ENCODE peak calls at places on chromosomes 5 and 9, in nine cellular contexts. One of them, this sample, is unnamed.

GRCh38 chr5:54524704-54525103 is 7.1 kb downstream of the SNX18 start:
- DNase-seq in choroid plexus epithelial cell: peak
- DNase-seq in A549: no peak
- DNase-seq in uterus: no peak
- DNase-seq in mesothelial cell of epicardium: no peak
- DNase-seq in nephron progenitor cell: no peak
- DNase-seq in fibroblast of mammary gland: no peak
- DNase-seq in A673: no peak
- DNase-seq in body of pancreas: peak
- DNase-seq in this sample: no peak

GRCh38 chr9:14766299-14766698 is 43.8 kb upstream of the CER1 start:
- DNase-seq in nephron progenitor cell: no peak
- DNase-seq in body of pancreas: no peak
- DNase-seq in A549: no peak
- DNase-seq in A673: no peak
- DNase-seq in fibroblast of mammary gland: no peak
- DNase-seq in uterus: no peak
- DNase-seq in choroid plexus epithelial cell: no peak
- DNase-seq in mesothelial cell of epicardium: no peak
- DNase-seq in this sample: peak

GRCh38 chr9:8660383-8660782 is 860.8 kb upstream of the DMAC1 start:
- DNase-seq in body of pancreas: peak
- DNase-seq in nephron progenitor cell: no peak
- DNase-seq in fibroblast of mammary gland: peak
- DNase-seq in A673: no peak
- DNase-seq in choroid plexus epithelial cell: peak
- DNase-seq in mesothelial cell of epicardium: no peak
- DNase-seq in A549: no peak
- DNase-seq in uterus: peak
- DNase-seq in this sample: no peak

GRCh38 chr9:125343518-125344284 is 82.1 kb downstream of the GAPVD1 start:
- DNase-seq in choroid plexus epithelial cell: peak
- DNase-seq in uterus: no peak
- DNase-seq in A549: peak
- DNase-seq in fibroblast of mammary gland: peak
- DNase-seq in body of pancreas: no peak
- DNase-seq in A673: peak
- DNase-seq in nephron progenitor cell: no peak
- DNase-seq in mesothelial cell of epicardium: no peak
- DNase-seq in this sample: peak

GRCh38 chr9:87285183-87285582 is 212.5 kb upstream of the DAPK1 start:
- DNase-seq in A673: peak
- DNase-seq in fibroblast of mammary gland: no peak
- DNase-seq in body of pancreas: peak
- DNase-seq in uterus: no peak
- DNase-seq in nephron progenitor cell: no peak
- DNase-seq in choroid plexus epithelial cell: peak
- DNase-seq in A549: no peak
- DNase-seq in mesothelial cell of epicardium: peak
- DNase-seq in this sample: no peak

GRCh38 chr9:110835859-110836271 is 167.3 kb downstream of the MUSK start:
- DNase-seq in uterus: no peak
- DNase-seq in mesothelial cell of epicardium: no peak
- DNase-seq in nephron progenitor cell: no peak
- DNase-seq in body of pancreas: no peak
- DNase-seq in fibroblast of mammary gland: peak
- DNase-seq in choroid plexus epithelial cell: no peak
- DNase-seq in A549: no peak
- DNase-seq in A673: no peak
- DNase-seq in this sample: peak

GRCh38 chr5:139215176-139215975 is 17.2 kb upstream of the SIL1 start:
- DNase-seq in uterus: no peak
- DNase-seq in mesothelial cell of epicardium: no peak
- DNase-seq in fibroblast of mammary gland: no peak
- DNase-seq in nephron progenitor cell: no peak
- DNase-seq in A673: peak
- DNase-seq in body of pancreas: no peak
- DNase-seq in A549: no peak
- DNase-seq in choroid plexus epithelial cell: peak
- DNase-seq in this sample: no peak

GRCh38 chr9:115261656-115262081 is 143.7 kb upstream of the TNC start:
- DNase-seq in A673: no peak
- DNase-seq in nephron progenitor cell: no peak
- DNase-seq in fibroblast of mammary gland: peak
- DNase-seq in A549: peak
- DNase-seq in mesothelial cell of epicardium: no peak
- DNase-seq in choroid plexus epithelial cell: no peak
- DNase-seq in uterus: no peak
- DNase-seq in body of pancreas: no peak
- DNase-seq in this sample: peak

GRCh38 chr5:101686541-101686940 is 609.5 kb downstream of the SLCO4C1 start:
- DNase-seq in body of pancreas: no peak
- DNase-seq in fibroblast of mammary gland: no peak
- DNase-seq in A673: no peak
- DNase-seq in choroid plexus epithelial cell: no peak
- DNase-seq in mesothelial cell of epicardium: no peak
- DNase-seq in A549: no peak
- DNase-seq in uterus: no peak
- DNase-seq in nephron progenitor cell: no peak
- DNase-seq in this sample: no peak

GRCh38 chr9:93657331-93658111 is 81.1 kb downstream of the PHF2 start:
- DNase-seq in mesothelial cell of epicardium: no peak
- DNase-seq in uterus: no peak
- DNase-seq in A549: no peak
- DNase-seq in choroid plexus epithelial cell: no peak
- DNase-seq in body of pancreas: no peak
- DNase-seq in nephron progenitor cell: no peak
- DNase-seq in fibroblast of mammary gland: no peak
- DNase-seq in A673: no peak
- DNase-seq in this sample: no peak

GRCh38 chr5:45695011-45695667 is 1.0 kb downstream of the HCN1 start:
- DNase-seq in mesothelial cell of epicardium: no peak
- DNase-seq in choroid plexus epithelial cell: no peak
- DNase-seq in A549: no peak
- DNase-seq in nephron progenitor cell: peak
- DNase-seq in uterus: no peak
- DNase-seq in body of pancreas: no peak
- DNase-seq in A673: peak
- DNase-seq in fibroblast of mammary gland: no peak
- DNase-seq in this sample: no peak

GRCh38 chr9:91777437-91777836 is 172.6 kb downstream of the ROR2 start:
- DNase-seq in choroid plexus epithelial cell: peak
- DNase-seq in uterus: no peak
- DNase-seq in A549: no peak
- DNase-seq in mesothelial cell of epicardium: no peak
- DNase-seq in A673: no peak
- DNase-seq in body of pancreas: no peak
- DNase-seq in nephron progenitor cell: no peak
- DNase-seq in fibroblast of mammary gland: peak
- DNase-seq in this sample: peak

GRCh38 chr5:75510417-75510835 is 1.0 kb downstream of the CERT1 start:
- DNase-seq in A549: no peak
- DNase-seq in mesothelial cell of epicardium: no peak
- DNase-seq in uterus: no peak
- DNase-seq in body of pancreas: peak
- DNase-seq in A673: no peak
- DNase-seq in choroid plexus epithelial cell: peak
- DNase-seq in fibroblast of mammary gland: peak
- DNase-seq in nephron progenitor cell: no peak
- DNase-seq in this sample: peak

GRCh38 chr5:14475013-14475412 is 106.6 kb upstream of the OTULINL start:
- DNase-seq in choroid plexus epithelial cell: no peak
- DNase-seq in A673: no peak
- DNase-seq in uterus: no peak
- DNase-seq in body of pancreas: no peak
- DNase-seq in mesothelial cell of epicardium: no peak
- DNase-seq in A549: no peak
- DNase-seq in fibroblast of mammary gland: no peak
- DNase-seq in nephron progenitor cell: no peak
- DNase-seq in this sample: no peak

GRCh38 chr5:125203039-125203438 is 456.6 kb upstream of the ZNF608 start:
- DNase-seq in uterus: no peak
- DNase-seq in choroid plexus epithelial cell: no peak
- DNase-seq in A673: no peak
- DNase-seq in fibroblast of mammary gland: no peak
- DNase-seq in mesothelial cell of epicardium: no peak
- DNase-seq in A549: no peak
- DNase-seq in nephron progenitor cell: no peak
- DNase-seq in body of pancreas: no peak
- DNase-seq in this sample: no peak

DNA sequence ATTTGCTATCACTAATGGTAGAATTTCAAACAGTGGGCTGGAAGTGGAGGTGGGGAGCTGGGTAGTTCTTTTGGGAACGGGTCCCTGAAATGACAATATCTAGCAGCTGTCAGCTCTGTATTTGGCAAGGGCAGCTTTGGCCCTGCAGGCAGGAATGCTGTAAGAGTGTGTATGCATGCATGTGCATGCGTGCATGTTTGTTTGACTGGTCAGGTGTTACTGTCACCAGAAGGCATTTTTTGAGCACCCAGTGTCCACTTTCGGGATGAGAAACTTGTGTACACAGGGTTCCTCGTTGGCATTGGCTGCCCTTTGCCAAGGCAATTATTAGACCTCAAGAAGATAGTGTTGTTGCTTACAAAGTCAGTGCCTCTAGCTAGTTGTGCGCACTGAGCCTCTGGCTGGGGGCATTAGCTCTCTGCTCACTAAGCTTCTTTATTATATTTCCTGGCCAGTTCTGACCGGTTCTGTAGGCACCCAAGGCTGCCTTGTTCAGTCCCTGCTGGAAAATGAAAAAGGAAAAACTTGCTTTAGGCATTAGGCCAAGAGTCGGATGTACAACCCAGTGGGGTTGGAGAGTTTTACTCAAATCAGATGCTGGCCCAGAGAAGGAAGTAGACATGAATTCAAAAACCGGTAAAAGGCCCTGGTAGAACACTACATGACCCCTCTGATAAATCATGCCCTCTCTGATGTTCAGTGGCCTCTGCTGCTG is 2.0 kb downstream of the CYFIP2 start:
- DNase-seq in A549: no peak
- DNase-seq in A673: no peak
- DNase-seq in body of pancreas: no peak
- DNase-seq in mesothelial cell of epicardium: no peak
- DNase-seq in uterus: no peak
- DNase-seq in nephron progenitor cell: no peak
- DNase-seq in fibroblast of mammary gland: no peak
- DNase-seq in choroid plexus epithelial cell: no peak
- DNase-seq in this sample: no peak
- TF ChIP-seq CTCF in A549: no peak
- TF ChIP-seq CTCF in A673: no peak
- TF ChIP-seq CTCF in body of pancreas: no peak
- TF ChIP-seq CTCF in mesothelial cell of epicardium: no peak
- TF ChIP-seq CTCF in uterus: no peak
- TF ChIP-seq CTCF in nephron progenitor cell: no peak
- TF ChIP-seq CTCF in fibroblast of mammary gland: no peak
- TF ChIP-seq CTCF in choroid plexus epithelial cell: peak
- TF ChIP-seq CTCF in this sample: peak

GRCh38 chr5:141388661-141389060 is 1.2 kb downstream of the PCDHGB4 start:
- DNase-seq in body of pancreas: no peak
- DNase-seq in uterus: no peak
- DNase-seq in A673: no peak
- DNase-seq in fibroblast of mammary gland: no peak
- DNase-seq in nephron progenitor cell: no peak
- DNase-seq in choroid plexus epithelial cell: no peak
- DNase-seq in A549: no peak
- DNase-seq in mesothelial cell of epicardium: no peak
- DNase-seq in this sample: no peak

GRCh38 chr5:141398608-141399007 is 861 bp downstream of the PCDHGB5 start:
- DNase-seq in uterus: no peak
- DNase-seq in body of pancreas: no peak
- DNase-seq in mesothelial cell of epicardium: no peak
- DNase-seq in A549: no peak
- DNase-seq in nephron progenitor cell: no peak
- DNase-seq in A673: no peak
- DNase-seq in choroid plexus epithelial cell: no peak
- DNase-seq in fibroblast of mammary gland: no peak
- DNase-seq in this sample: no peak

GRCh38 chr5:141389153-141390042 is 1.9 kb downstream of the PCDHGB4 start:
- DNase-seq in fibroblast of mammary gland: no peak
- DNase-seq in uterus: no peak
- DNase-seq in A673: no peak
- DNase-seq in A549: no peak
- DNase-seq in mesothelial cell of epicardium: no peak
- DNase-seq in nephron progenitor cell: no peak
- DNase-seq in body of pancreas: no peak
- DNase-seq in choroid plexus epithelial cell: no peak
- DNase-seq in this sample: no peak

GRCh38 chr5:141393267-141393666 is 834 bp downstream of the PCDHGA8 start:
- DNase-seq in mesothelial cell of epicardium: no peak
- DNase-seq in fibroblast of mammary gland: no peak
- DNase-seq in choroid plexus epithelial cell: no peak
- DNase-seq in nephron progenitor cell: no peak
- DNase-seq in body of pancreas: no peak
- DNase-seq in uterus: no peak
- DNase-seq in A673: no peak
- DNase-seq in A549: no peak
- DNase-seq in this sample: no peak

GRCh38 chr5:141392429-141393198 is at the start of gene PCDHGA8:
- DNase-seq in nephron progenitor cell: no peak
- DNase-seq in choroid plexus epithelial cell: peak
- DNase-seq in A549: peak
- DNase-seq in uterus: no peak
- DNase-seq in mesothelial cell of epicardium: no peak
- DNase-seq in A673: peak
- DNase-seq in fibroblast of mammary gland: peak
- DNase-seq in body of pancreas: no peak
- DNase-seq in this sample: no peak
- TF ChIP-seq CTCF in nephron progenitor cell: no peak
- TF ChIP-seq CTCF in choroid plexus epithelial cell: peak
- TF ChIP-seq CTCF in A549: no peak
- TF ChIP-seq CTCF in uterus: no peak
- TF ChIP-seq CTCF in mesothelial cell of epicardium: no peak
- TF ChIP-seq CTCF in A673: peak
- TF ChIP-seq CTCF in fibroblast of mammary gland: peak
- TF ChIP-seq CTCF in body of pancreas: no peak
- TF ChIP-seq CTCF in this sample: peak

GRCh38 chr5:150302301-150303069 is at the start of gene ARSI:
- DNase-seq in body of pancreas: peak
- DNase-seq in choroid plexus epithelial cell: peak
- DNase-seq in A549: peak
- DNase-seq in mesothelial cell of epicardium: peak
- DNase-seq in fibroblast of mammary gland: peak
- DNase-seq in A673: no peak
- DNase-seq in nephron progenitor cell: peak
- DNase-seq in uterus: peak
- DNase-seq in this sample: no peak
- TF ChIP-seq CTCF in body of pancreas: no peak
- TF ChIP-seq CTCF in choroid plexus epithelial cell: no peak
- TF ChIP-seq CTCF in A549: peak
- TF ChIP-seq CTCF in mesothelial cell of epicardium: no peak
- TF ChIP-seq CTCF in fibroblast of mammary gland: no peak
- TF ChIP-seq CTCF in A673: no peak
- TF ChIP-seq CTCF in nephron progenitor cell: no peak
- TF ChIP-seq CTCF in uterus: no peak
- TF ChIP-seq CTCF in this sample: peak

DNA sequence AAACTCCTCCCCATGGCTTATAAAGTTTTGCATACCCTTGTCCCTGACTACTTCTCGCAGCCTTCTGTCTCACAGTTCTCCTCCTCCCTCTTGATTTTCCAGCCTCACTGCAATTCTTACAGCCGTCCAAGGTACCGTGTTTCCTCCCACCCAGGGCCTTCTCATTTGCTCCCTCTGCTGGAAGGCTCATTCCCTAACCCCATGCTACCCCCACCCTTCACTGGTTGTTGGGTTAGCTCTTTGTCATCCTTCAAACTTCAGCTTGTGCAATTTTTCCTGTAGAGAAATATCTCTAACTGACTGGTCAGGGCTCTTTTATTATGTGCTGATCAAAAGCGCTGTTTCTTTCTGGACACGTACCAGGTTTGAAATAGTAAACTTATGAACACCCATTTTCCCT is 329.2 kb downstream of the EBF1 start:
- DNase-seq in choroid plexus epithelial cell: peak
- DNase-seq in A549: peak
- DNase-seq in mesothelial cell of epicardium: no peak
- DNase-seq in nephron progenitor cell: no peak
- DNase-seq in uterus: no peak
- DNase-seq in A673: peak
- DNase-seq in fibroblast of mammary gland: peak
- DNase-seq in body of pancreas: no peak
- DNase-seq in this sample: no peak
- TF ChIP-seq CTCF in choroid plexus epithelial cell: peak
- TF ChIP-seq CTCF in A549: peak
- TF ChIP-seq CTCF in mesothelial cell of epicardium: no peak
- TF ChIP-seq CTCF in nephron progenitor cell: peak
- TF ChIP-seq CTCF in uterus: no peak
- TF ChIP-seq CTCF in A673: peak
- TF ChIP-seq CTCF in fibroblast of mammary gland: peak
- TF ChIP-seq CTCF in body of pancreas: no peak
- TF ChIP-seq CTCF in this sample: no peak

This sample was measured in HFFc6.